ENCODE peak calls at places on chromosomes 11 and 22, in five cellular contexts. One of them, this sample, is unnamed.

GRCh38 chr11:118401880-118402590 is 629 bp downstream of the ATP5MG start:
- DNase-seq in naive thymus-derived CD4-positive, alpha-beta T cell: no peak
- DNase-seq in stimulated activated CD4-positive, alpha-beta T cell treated with anti-CD3 and anti-CD28 coated beads, Interleukin-4, amount 100 ng/mL, for 4 hours: no peak
- DNase-seq in substantia nigra: no peak
- DNase-seq in hepatic stellate cell: peak
- DNase-seq in this sample: peak

GRCh38 chr22:49959782-49960158 is 802 bp upstream of the PIM3 start:
- DNase-seq in naive thymus-derived CD4-positive, alpha-beta T cell: no peak
- DNase-seq in stimulated activated CD4-positive, alpha-beta T cell treated with anti-CD3 and anti-CD28 coated beads, Interleukin-4, amount 100 ng/mL, for 4 hours: peak
- DNase-seq in substantia nigra: peak
- DNase-seq in hepatic stellate cell: no peak
- DNase-seq in this sample: no peak

GRCh38 chr22:20957691-20958440 is 9.2 kb upstream of the AIFM3 start:
- DNase-seq in naive thymus-derived CD4-positive, alpha-beta T cell: no peak
- DNase-seq in stimulated activated CD4-positive, alpha-beta T cell treated with anti-CD3 and anti-CD28 coated beads, Interleukin-4, amount 100 ng/mL, for 4 hours: no peak
- DNase-seq in substantia nigra: no peak
- DNase-seq in hepatic stellate cell: no peak
- DNase-seq in this sample: no peak

GRCh38 chr11:3723014-3723708 is 52.0 kb upstream of the CHRNA10 start:
- DNase-seq in naive thymus-derived CD4-positive, alpha-beta T cell: no peak
- DNase-seq in stimulated activated CD4-positive, alpha-beta T cell treated with anti-CD3 and anti-CD28 coated beads, Interleukin-4, amount 100 ng/mL, for 4 hours: no peak
- DNase-seq in substantia nigra: no peak
- DNase-seq in hepatic stellate cell: peak
- DNase-seq in this sample: peak

GRCh38 chr11:113448311-113448666 is 26.9 kb downstream of the DRD2 start:
- DNase-seq in naive thymus-derived CD4-positive, alpha-beta T cell: no peak
- DNase-seq in stimulated activated CD4-positive, alpha-beta T cell treated with anti-CD3 and anti-CD28 coated beads, Interleukin-4, amount 100 ng/mL, for 4 hours: no peak
- DNase-seq in substantia nigra: no peak
- DNase-seq in hepatic stellate cell: no peak
- DNase-seq in this sample: no peak

GRCh38 chr11:96021901-96022650 is 98.2 kb upstream of the MTMR2 start:
- DNase-seq in naive thymus-derived CD4-positive, alpha-beta T cell: no peak
- DNase-seq in stimulated activated CD4-positive, alpha-beta T cell treated with anti-CD3 and anti-CD28 coated beads, Interleukin-4, amount 100 ng/mL, for 4 hours: no peak
- DNase-seq in substantia nigra: no peak
- DNase-seq in hepatic stellate cell: no peak
- DNase-seq in this sample: no peak

GRCh38 chr11:107272561-107272960 is 185.1 kb downstream of the CWF19L2 start:
- DNase-seq in naive thymus-derived CD4-positive, alpha-beta T cell: no peak
- DNase-seq in stimulated activated CD4-positive, alpha-beta T cell treated with anti-CD3 and anti-CD28 coated beads, Interleukin-4, amount 100 ng/mL, for 4 hours: no peak
- DNase-seq in substantia nigra: no peak
- DNase-seq in hepatic stellate cell: no peak
- DNase-seq in this sample: no peak

GRCh38 chr22:19527321-19527721 is 3.1 kb upstream of the CLDN5 start:
- DNase-seq in naive thymus-derived CD4-positive, alpha-beta T cell: no peak
- DNase-seq in stimulated activated CD4-positive, alpha-beta T cell treated with anti-CD3 and anti-CD28 coated beads, Interleukin-4, amount 100 ng/mL, for 4 hours: no peak
- DNase-seq in substantia nigra: no peak
- DNase-seq in hepatic stellate cell: no peak
- DNase-seq in this sample: no peak

GRCh38 chr11:46127150-46127638 is 5.9 kb upstream of the PHF21A start:
- DNase-seq in naive thymus-derived CD4-positive, alpha-beta T cell: peak
- DNase-seq in stimulated activated CD4-positive, alpha-beta T cell treated with anti-CD3 and anti-CD28 coated beads, Interleukin-4, amount 100 ng/mL, for 4 hours: no peak
- DNase-seq in substantia nigra: no peak
- DNase-seq in hepatic stellate cell: peak
- DNase-seq in this sample: peak

GRCh38 chr11:27209562-27210005 is 153.4 kb downstream of the CCDC34 start:
- DNase-seq in naive thymus-derived CD4-positive, alpha-beta T cell: no peak
- DNase-seq in stimulated activated CD4-positive, alpha-beta T cell treated with anti-CD3 and anti-CD28 coated beads, Interleukin-4, amount 100 ng/mL, for 4 hours: no peak
- DNase-seq in substantia nigra: no peak
- DNase-seq in hepatic stellate cell: peak
- DNase-seq in this sample: peak

GRCh38 chr11:129376658-129377341 is 1.2 kb downstream of the BARX2 start:
- DNase-seq in naive thymus-derived CD4-positive, alpha-beta T cell: no peak
- DNase-seq in stimulated activated CD4-positive, alpha-beta T cell treated with anti-CD3 and anti-CD28 coated beads, Interleukin-4, amount 100 ng/mL, for 4 hours: no peak
- DNase-seq in substantia nigra: no peak
- DNase-seq in hepatic stellate cell: no peak
- DNase-seq in this sample: no peak

GRCh38 chr11:65779919-65780769 is 632 bp downstream of the AP5B1 start:
- DNase-seq in naive thymus-derived CD4-positive, alpha-beta T cell: peak
- DNase-seq in stimulated activated CD4-positive, alpha-beta T cell treated with anti-CD3 and anti-CD28 coated beads, Interleukin-4, amount 100 ng/mL, for 4 hours: peak
- DNase-seq in substantia nigra: peak
- DNase-seq in hepatic stellate cell: peak
- DNase-seq in this sample: peak

GRCh38 chr11:108568183-108568858 is 25.2 kb downstream of the EXPH5 start:
- DNase-seq in naive thymus-derived CD4-positive, alpha-beta T cell: no peak
- DNase-seq in stimulated activated CD4-positive, alpha-beta T cell treated with anti-CD3 and anti-CD28 coated beads, Interleukin-4, amount 100 ng/mL, for 4 hours: no peak
- DNase-seq in substantia nigra: peak
- DNase-seq in hepatic stellate cell: no peak
- DNase-seq in this sample: no peak

GRCh38 chr22:28909375-28909774 is 26.0 kb downstream of the ZNRF3 start:
- DNase-seq in naive thymus-derived CD4-positive, alpha-beta T cell: no peak
- DNase-seq in stimulated activated CD4-positive, alpha-beta T cell treated with anti-CD3 and anti-CD28 coated beads, Interleukin-4, amount 100 ng/mL, for 4 hours: peak
- DNase-seq in substantia nigra: no peak
- DNase-seq in hepatic stellate cell: no peak
- DNase-seq in this sample: no peak

GRCh38 chr11:58775066-58775708 is 43.4 kb upstream of the GLYAT start:
- DNase-seq in naive thymus-derived CD4-positive, alpha-beta T cell: no peak
- DNase-seq in stimulated activated CD4-positive, alpha-beta T cell treated with anti-CD3 and anti-CD28 coated beads, Interleukin-4, amount 100 ng/mL, for 4 hours: no peak
- DNase-seq in substantia nigra: no peak
- DNase-seq in hepatic stellate cell: no peak
- DNase-seq in this sample: no peak

GRCh38 chr22:44523981-44524759 is 26.1 kb upstream of the RTL6 start:
- DNase-seq in naive thymus-derived CD4-positive, alpha-beta T cell: no peak
- DNase-seq in stimulated activated CD4-positive, alpha-beta T cell treated with anti-CD3 and anti-CD28 coated beads, Interleukin-4, amount 100 ng/mL, for 4 hours: no peak
- DNase-seq in substantia nigra: no peak
- DNase-seq in hepatic stellate cell: peak
- DNase-seq in this sample: no peak

GRCh38 chr11:110356769-110357671 is 60.6 kb upstream of the RDX start:
- DNase-seq in naive thymus-derived CD4-positive, alpha-beta T cell: no peak
- DNase-seq in stimulated activated CD4-positive, alpha-beta T cell treated with anti-CD3 and anti-CD28 coated beads, Interleukin-4, amount 100 ng/mL, for 4 hours: no peak
- DNase-seq in substantia nigra: no peak
- DNase-seq in hepatic stellate cell: peak
- DNase-seq in this sample: no peak

GRCh38 chr11:76700177-76701100 is 29.9 kb upstream of the LRRC32 start:
- DNase-seq in naive thymus-derived CD4-positive, alpha-beta T cell: no peak
- DNase-seq in stimulated activated CD4-positive, alpha-beta T cell treated with anti-CD3 and anti-CD28 coated beads, Interleukin-4, amount 100 ng/mL, for 4 hours: no peak
- DNase-seq in substantia nigra: no peak
- DNase-seq in hepatic stellate cell: peak
- DNase-seq in this sample: no peak

GRCh38 chr11:132646890-132647289 is 885.4 kb downstream of the OPCML start:
- DNase-seq in naive thymus-derived CD4-positive, alpha-beta T cell: no peak
- DNase-seq in stimulated activated CD4-positive, alpha-beta T cell treated with anti-CD3 and anti-CD28 coated beads, Interleukin-4, amount 100 ng/mL, for 4 hours: no peak
- DNase-seq in substantia nigra: no peak
- DNase-seq in hepatic stellate cell: no peak
- DNase-seq in this sample: no peak

GRCh38 chr11:14357843-14358728 is 897 bp downstream of the RRAS2 start:
- DNase-seq in naive thymus-derived CD4-positive, alpha-beta T cell: peak
- DNase-seq in stimulated activated CD4-positive, alpha-beta T cell treated with anti-CD3 and anti-CD28 coated beads, Interleukin-4, amount 100 ng/mL, for 4 hours: peak
- DNase-seq in substantia nigra: no peak
- DNase-seq in hepatic stellate cell: peak
- DNase-seq in this sample: peak

GRCh38 chr11:57913713-57914704 is 109.7 kb upstream of the OR9Q1 start:
- DNase-seq in naive thymus-derived CD4-positive, alpha-beta T cell: no peak
- DNase-seq in stimulated activated CD4-positive, alpha-beta T cell treated with anti-CD3 and anti-CD28 coated beads, Interleukin-4, amount 100 ng/mL, for 4 hours: no peak
- DNase-seq in substantia nigra: no peak
- DNase-seq in hepatic stellate cell: no peak
- DNase-seq in this sample: no peak

GRCh38 chr11:70901951-70902521 is 350.3 kb downstream of the SHANK2 start:
- DNase-seq in naive thymus-derived CD4-positive, alpha-beta T cell: no peak
- DNase-seq in stimulated activated CD4-positive, alpha-beta T cell treated with anti-CD3 and anti-CD28 coated beads, Interleukin-4, amount 100 ng/mL, for 4 hours: no peak
- DNase-seq in substantia nigra: peak
- DNase-seq in hepatic stellate cell: no peak
- DNase-seq in this sample: peak

GRCh38 chr11:133988686-133989410 is 32.1 kb upstream of the IGSF9B start:
- DNase-seq in naive thymus-derived CD4-positive, alpha-beta T cell: no peak
- DNase-seq in stimulated activated CD4-positive, alpha-beta T cell treated with anti-CD3 and anti-CD28 coated beads, Interleukin-4, amount 100 ng/mL, for 4 hours: no peak
- DNase-seq in substantia nigra: peak
- DNase-seq in hepatic stellate cell: no peak
- DNase-seq in this sample: no peak

GRCh38 chr11:111819161-111820058 is 52.0 kb downstream of the ALG9 start:
- DNase-seq in naive thymus-derived CD4-positive, alpha-beta T cell: no peak
- DNase-seq in stimulated activated CD4-positive, alpha-beta T cell treated with anti-CD3 and anti-CD28 coated beads, Interleukin-4, amount 100 ng/mL, for 4 hours: no peak
- DNase-seq in substantia nigra: no peak
- DNase-seq in hepatic stellate cell: peak
- DNase-seq in this sample: peak

GRCh38 chr11:16839821-16840220 is 101.4 kb downstream of the C11orf58 start:
- DNase-seq in naive thymus-derived CD4-positive, alpha-beta T cell: no peak
- DNase-seq in stimulated activated CD4-positive, alpha-beta T cell treated with anti-CD3 and anti-CD28 coated beads, Interleukin-4, amount 100 ng/mL, for 4 hours: no peak
- DNase-seq in substantia nigra: no peak
- DNase-seq in hepatic stellate cell: no peak
- DNase-seq in this sample: no peak

GRCh38 chr11:35649984-35650383 is 12.6 kb upstream of the TRIM44 start:
- DNase-seq in naive thymus-derived CD4-positive, alpha-beta T cell: no peak
- DNase-seq in stimulated activated CD4-positive, alpha-beta T cell treated with anti-CD3 and anti-CD28 coated beads, Interleukin-4, amount 100 ng/mL, for 4 hours: no peak
- DNase-seq in substantia nigra: no peak
- DNase-seq in hepatic stellate cell: no peak
- DNase-seq in this sample: no peak

GRCh38 chr11:107561688-107562087 is 3.8 kb downstream of the ALKBH8 start:
- DNase-seq in naive thymus-derived CD4-positive, alpha-beta T cell: no peak
- DNase-seq in stimulated activated CD4-positive, alpha-beta T cell treated with anti-CD3 and anti-CD28 coated beads, Interleukin-4, amount 100 ng/mL, for 4 hours: no peak
- DNase-seq in substantia nigra: no peak
- DNase-seq in hepatic stellate cell: no peak
- DNase-seq in this sample: no peak

GRCh38 chr11:123567466-123567865 is 87.0 kb downstream of the SCN3B start:
- DNase-seq in naive thymus-derived CD4-positive, alpha-beta T cell: no peak
- DNase-seq in stimulated activated CD4-positive, alpha-beta T cell treated with anti-CD3 and anti-CD28 coated beads, Interleukin-4, amount 100 ng/mL, for 4 hours: no peak
- DNase-seq in substantia nigra: peak
- DNase-seq in hepatic stellate cell: no peak
- DNase-seq in this sample: no peak

GRCh38 chr11:32307449-32307848 is 127.9 kb downstream of the WT1 start:
- DNase-seq in naive thymus-derived CD4-positive, alpha-beta T cell: no peak
- DNase-seq in stimulated activated CD4-positive, alpha-beta T cell treated with anti-CD3 and anti-CD28 coated beads, Interleukin-4, amount 100 ng/mL, for 4 hours: no peak
- DNase-seq in substantia nigra: no peak
- DNase-seq in hepatic stellate cell: no peak
- DNase-seq in this sample: no peak

GRCh38 chr11:17405232-17406005 is 17.0 kb upstream of the KCNJ11 start:
- DNase-seq in naive thymus-derived CD4-positive, alpha-beta T cell: no peak
- DNase-seq in stimulated activated CD4-positive, alpha-beta T cell treated with anti-CD3 and anti-CD28 coated beads, Interleukin-4, amount 100 ng/mL, for 4 hours: no peak
- DNase-seq in substantia nigra: peak
- DNase-seq in hepatic stellate cell: peak
- DNase-seq in this sample: peak

GRCh38 chr11:74478877-74479276 is 11.5 kb upstream of the KCNE3 start:
- DNase-seq in naive thymus-derived CD4-positive, alpha-beta T cell: no peak
- DNase-seq in stimulated activated CD4-positive, alpha-beta T cell treated with anti-CD3 and anti-CD28 coated beads, Interleukin-4, amount 100 ng/mL, for 4 hours: no peak
- DNase-seq in substantia nigra: no peak
- DNase-seq in hepatic stellate cell: no peak
- DNase-seq in this sample: no peak

GRCh38 chr11:69567951-69568808 is 72.8 kb upstream of the CCND1 start:
- DNase-seq in naive thymus-derived CD4-positive, alpha-beta T cell: no peak
- DNase-seq in stimulated activated CD4-positive, alpha-beta T cell treated with anti-CD3 and anti-CD28 coated beads, Interleukin-4, amount 100 ng/mL, for 4 hours: no peak
- DNase-seq in substantia nigra: no peak
- DNase-seq in hepatic stellate cell: peak
- DNase-seq in this sample: no peak

GRCh38 chr22:46079861-46080821 is 70.2 kb upstream of the PPARA start:
- DNase-seq in naive thymus-derived CD4-positive, alpha-beta T cell: no peak
- DNase-seq in stimulated activated CD4-positive, alpha-beta T cell treated with anti-CD3 and anti-CD28 coated beads, Interleukin-4, amount 100 ng/mL, for 4 hours: no peak
- DNase-seq in substantia nigra: peak
- DNase-seq in hepatic stellate cell: peak
- DNase-seq in this sample: no peak

GRCh38 chr22:31272522-31273446 is 19.5 kb downstream of the PIK3IP1 start:
- DNase-seq in naive thymus-derived CD4-positive, alpha-beta T cell: peak
- DNase-seq in stimulated activated CD4-positive, alpha-beta T cell treated with anti-CD3 and anti-CD28 coated beads, Interleukin-4, amount 100 ng/mL, for 4 hours: no peak
- DNase-seq in substantia nigra: peak
- DNase-seq in hepatic stellate cell: peak
- DNase-seq in this sample: peak

GRCh38 chr22:41935015-41935908 is 8.7 kb upstream of the TNFRSF13C start:
- DNase-seq in naive thymus-derived CD4-positive, alpha-beta T cell: no peak
- DNase-seq in stimulated activated CD4-positive, alpha-beta T cell treated with anti-CD3 and anti-CD28 coated beads, Interleukin-4, amount 100 ng/mL, for 4 hours: no peak
- DNase-seq in substantia nigra: peak
- DNase-seq in hepatic stellate cell: no peak
- DNase-seq in this sample: no peak

GRCh38 chr11:68387840-68388239 is 72.7 kb upstream of the PPP6R3 start:
- DNase-seq in naive thymus-derived CD4-positive, alpha-beta T cell: no peak
- DNase-seq in stimulated activated CD4-positive, alpha-beta T cell treated with anti-CD3 and anti-CD28 coated beads, Interleukin-4, amount 100 ng/mL, for 4 hours: no peak
- DNase-seq in substantia nigra: no peak
- DNase-seq in hepatic stellate cell: no peak
- DNase-seq in this sample: no peak

GRCh38 chr22:49962751-49963646 is 2.4 kb downstream of the PIM3 start:
- DNase-seq in naive thymus-derived CD4-positive, alpha-beta T cell: no peak
- DNase-seq in stimulated activated CD4-positive, alpha-beta T cell treated with anti-CD3 and anti-CD28 coated beads, Interleukin-4, amount 100 ng/mL, for 4 hours: peak
- DNase-seq in substantia nigra: no peak
- DNase-seq in hepatic stellate cell: no peak
- DNase-seq in this sample: no peak

GRCh38 chr22:23862103-23862502 is 4.4 kb downstream of the SLC2A11 start:
- DNase-seq in naive thymus-derived CD4-positive, alpha-beta T cell: no peak
- DNase-seq in stimulated activated CD4-positive, alpha-beta T cell treated with anti-CD3 and anti-CD28 coated beads, Interleukin-4, amount 100 ng/mL, for 4 hours: no peak
- DNase-seq in substantia nigra: no peak
- DNase-seq in hepatic stellate cell: peak
- DNase-seq in this sample: peak

This sample was measured in NB4.